ENCODE peak calls at places on chromosomes 2 and 18, in four cellular contexts. R is A549, S is IMR-90, F is cardiac muscle cell. K is an unnamed sample. For H3K4me1, the result is how much of the 10 kb centered on the place peaks cover.

GRCh38 chr2:20443276-20443920 is 3.5 kb upstream of the RHOB start:
- DNase-seq in R (peak), F (peak), S (peak), K (peak)

GRCh38 chr2:172295677-172296076 is 131.7 kb upstream of the ITGA6 start:
- DNase-seq in R (no peak), F (no peak), S (no peak), K (no peak)

GRCh38 chr2:214069254-214069653 is 341.6 kb upstream of the VWC2L start:
- DNase-seq in F (peak), S (peak), R (peak), K (peak)

GRCh38 chr2:88627856-88628568 is 748 bp upstream of the EIF2AK3 start:
- DNase-seq in F (peak), R (peak), S (peak), K (peak)

GRCh38 chr2:223642496-223642895 is 40.3 kb upstream of the SCG2 start:
- DNase-seq in S (peak), F (no peak), R (no peak), K (no peak)

GRCh38 chr2:25467743-25468142 is 126.0 kb upstream of the DNMT3A start:
- DNase-seq in R (no peak), F (no peak), S (no peak), K (no peak)

GRCh38 chr18:55416791-55417190 is 171.2 kb downstream of the TCF4 start:
- DNase-seq in S (no peak), R (no peak), F (no peak), K (no peak)

GRCh38 chr2:36358317-36358659 is 2.7 kb downstream of the CRIM1 start:
- DNase-seq in F (peak), S (peak), R (no peak), K (peak)

GRCh38 chr18:56245856-56246575 is 392.4 kb downstream of the TXNL1 start:
- DNase-seq in R (peak), F (peak), S (peak), K (no peak)

GRCh38 chr2:234676109-234676858 is 179.4 kb upstream of the ARL4C start:
- DNase-seq in S (no peak), R (no peak), F (no peak), K (peak)

DNA sequence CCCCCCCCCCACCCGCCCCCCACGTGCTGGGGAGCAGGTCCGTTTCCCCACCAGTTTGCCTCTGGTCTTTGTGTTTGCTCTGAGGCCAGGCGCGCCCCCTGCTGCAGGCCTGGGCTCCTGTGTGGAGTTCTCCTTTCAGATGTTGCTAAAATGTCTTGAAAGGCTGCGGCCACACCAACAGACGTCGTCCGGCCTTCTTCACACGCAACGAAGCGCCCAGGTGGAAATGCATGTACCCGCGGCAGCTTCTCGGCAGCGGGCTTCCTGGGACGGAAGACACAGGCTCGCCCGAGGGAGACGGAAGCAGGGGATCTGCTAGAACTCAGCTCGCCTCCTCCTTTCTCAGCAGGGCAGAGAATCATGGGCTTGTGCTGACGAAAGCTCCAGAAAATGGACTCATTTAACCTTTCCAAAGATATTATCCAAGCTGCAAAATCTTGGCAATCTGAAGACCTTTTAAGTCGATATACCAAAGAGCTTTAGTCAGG is 125.3 kb upstream of the ZNF516 start:
- DNase-seq in S (peak), F (peak), R (no peak), K (peak)
- TF ChIP-seq CTCF in S (peak), F (peak), R (no peak), K (no peak)

GRCh38 chr2:159214325-159214865 is 72.1 kb downstream of the WDSUB1 start:
- DNase-seq in R (no peak), F (no peak), S (no peak), K (no peak)

GRCh38 chr2:159217661-159218060 is 68.8 kb downstream of the WDSUB1 start:
- DNase-seq in S (no peak), F (no peak), R (no peak), K (no peak)

GRCh38 chr2:159209341-159210306 is 76.9 kb downstream of the WDSUB1 start:
- DNase-seq in S (no peak), F (no peak), R (no peak), K (no peak)

GRCh38 chr2:159211447-159212396 is 74.8 kb downstream of the WDSUB1 start:
- DNase-seq in F (no peak), R (no peak), S (peak), K (no peak)

GRCh38 chr2:159213296-159213695 is 73.2 kb downstream of the WDSUB1 start:
- DNase-seq in S (no peak), F (no peak), R (no peak), K (no peak)
- H3K27ac ChIP-seq in S (no peak), F (no peak), R (no peak), K (no peak)

GRCh38 chr2:43459455-43459854 is 136.4 kb downstream of the THADA start:
- DNase-seq in R (peak), F (peak), S (peak), K (no peak)
- H3K4me1 ChIP-seq in R (half or more), F (under half), S (under half), K (half or more)

GRCh38 chr2:168892327-168892726 is 2.1 kb upstream of the SPC25 start:
- DNase-seq in S (no peak), R (no peak), F (no peak), K (no peak)
- TF ChIP-seq CTCF in S (no peak), R (no peak), F (no peak), K (no peak)

GRCh38 chr18:10051877-10052631 is 138.2 kb downstream of the VAPA start:
- DNase-seq in S (peak), F (peak), R (no peak), K (no peak)
- H3K27ac ChIP-seq in S (peak), F (no peak), R (no peak), K (no peak)

DNA sequence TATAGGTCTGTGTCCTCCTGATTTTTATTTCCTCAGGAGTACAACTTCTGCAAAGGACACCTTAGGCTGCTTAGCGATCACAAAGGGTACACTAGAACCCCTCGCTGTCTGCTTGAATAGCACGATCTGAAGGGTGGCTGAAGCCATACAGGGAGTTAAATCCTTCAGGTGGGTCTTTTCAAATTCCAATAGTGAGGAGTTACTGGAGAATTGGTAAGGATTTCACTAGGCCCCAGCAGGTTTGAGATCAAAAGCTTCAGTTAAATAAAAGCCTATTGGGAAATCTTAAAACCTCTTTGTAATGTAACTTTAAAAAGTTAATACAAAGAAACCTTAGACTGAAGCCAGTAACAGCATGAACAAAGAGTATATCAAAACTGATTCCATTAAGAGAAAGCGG is 613.1 kb downstream of the ZEB2 start:
- DNase-seq in S (no peak), R (no peak), F (no peak), K (no peak)
- H3K4me1 ChIP-seq in S (under half), R (under half), F (under half), K (under half)

GRCh38 chr2:72806280-72806955 is 19.4 kb downstream of the EXOC6B start:
- DNase-seq in F (no peak), S (peak), R (no peak), K (no peak)

GRCh38 chr2:72809095-72809494 is 16.7 kb downstream of the EXOC6B start:
- DNase-seq in F (no peak), S (no peak), R (no peak), K (no peak)

GRCh38 chr2:72803151-72803550 is 22.7 kb downstream of the EXOC6B start:
- DNase-seq in S (peak), F (peak), R (no peak), K (no peak)

GRCh38 chr2:72800491-72800890 is 25.3 kb downstream of the EXOC6B start:
- DNase-seq in F (no peak), S (no peak), R (no peak), K (no peak)

GRCh38 chr2:72803626-72804320 is 22.1 kb downstream of the EXOC6B start:
- DNase-seq in S (no peak), F (no peak), R (no peak), K (no peak)
- TF ChIP-seq CTCF in S (no peak), F (no peak), R (no peak), K (no peak)

GRCh38 chr2:159012142-159012541 is 43.7 kb downstream of the TANC1 start:
- DNase-seq in S (no peak), R (no peak), F (no peak), K (no peak)
- H3K27ac ChIP-seq in S (no peak), R (no peak), F (peak), K (no peak)

DNA sequence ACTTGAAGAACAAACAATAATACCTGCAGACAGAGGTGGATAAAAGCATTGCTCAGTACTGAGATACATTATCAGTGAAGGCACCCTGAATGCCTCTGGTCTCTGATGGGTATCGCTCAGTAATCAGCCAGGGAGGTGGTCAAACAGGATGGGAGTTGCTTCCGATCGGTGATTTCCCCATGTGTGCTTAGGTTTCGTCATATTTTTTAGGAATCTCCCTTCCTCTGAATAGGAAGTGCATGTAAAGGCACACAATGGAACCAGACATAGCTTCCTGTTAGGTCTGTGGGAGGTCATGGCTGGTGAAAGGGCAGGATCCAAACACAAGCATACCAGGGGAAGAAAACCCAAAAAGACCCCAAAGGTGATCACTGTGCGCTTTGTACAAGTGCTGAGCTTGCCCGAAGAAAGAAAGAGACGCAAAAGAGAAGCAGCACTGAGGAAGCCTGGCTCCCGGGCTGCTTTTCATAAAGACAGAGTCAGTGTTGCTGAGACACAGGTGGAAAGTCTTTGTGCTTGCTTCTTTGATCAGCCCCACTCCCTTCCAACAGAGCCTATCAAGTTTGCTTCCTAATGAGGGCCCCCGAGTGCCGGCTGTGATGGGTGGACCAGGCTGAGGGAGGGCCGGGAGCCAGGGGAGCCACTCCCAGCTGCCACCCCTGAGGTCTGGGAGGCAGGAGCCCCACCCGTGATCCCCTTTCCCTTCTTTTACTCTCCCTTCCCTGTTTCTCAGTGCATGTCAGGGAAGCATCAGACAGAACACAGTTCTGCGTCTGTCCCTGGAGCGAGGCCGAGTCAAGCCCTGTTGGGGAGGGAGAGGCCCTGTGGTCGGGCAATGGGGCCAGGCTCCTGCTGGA is 138.2 kb downstream of the SH3RF3 start:
- DNase-seq in F (peak), R (no peak), S (no peak), K (peak)
- H3K4me1 ChIP-seq in F (under half), R (under half), S (under half), K (half or more)

GRCh38 chr2:95317665-95318425 is 20.7 kb downstream of the KCNIP3 start:
- DNase-seq in R (no peak), F (no peak), S (no peak), K (no peak)

GRCh38 chr2:95314964-95315611 is 17.9 kb downstream of the KCNIP3 start:
- DNase-seq in F (peak), R (peak), S (peak), K (peak)

GRCh38 chr2:95317123-95317500 is 20.0 kb downstream of the KCNIP3 start:
- DNase-seq in R (no peak), S (no peak), F (no peak), K (peak)

GRCh38 chr2:95315801-95316411 is 18.8 kb downstream of the KCNIP3 start:
- DNase-seq in R (no peak), F (peak), S (peak), K (peak)

DNA sequence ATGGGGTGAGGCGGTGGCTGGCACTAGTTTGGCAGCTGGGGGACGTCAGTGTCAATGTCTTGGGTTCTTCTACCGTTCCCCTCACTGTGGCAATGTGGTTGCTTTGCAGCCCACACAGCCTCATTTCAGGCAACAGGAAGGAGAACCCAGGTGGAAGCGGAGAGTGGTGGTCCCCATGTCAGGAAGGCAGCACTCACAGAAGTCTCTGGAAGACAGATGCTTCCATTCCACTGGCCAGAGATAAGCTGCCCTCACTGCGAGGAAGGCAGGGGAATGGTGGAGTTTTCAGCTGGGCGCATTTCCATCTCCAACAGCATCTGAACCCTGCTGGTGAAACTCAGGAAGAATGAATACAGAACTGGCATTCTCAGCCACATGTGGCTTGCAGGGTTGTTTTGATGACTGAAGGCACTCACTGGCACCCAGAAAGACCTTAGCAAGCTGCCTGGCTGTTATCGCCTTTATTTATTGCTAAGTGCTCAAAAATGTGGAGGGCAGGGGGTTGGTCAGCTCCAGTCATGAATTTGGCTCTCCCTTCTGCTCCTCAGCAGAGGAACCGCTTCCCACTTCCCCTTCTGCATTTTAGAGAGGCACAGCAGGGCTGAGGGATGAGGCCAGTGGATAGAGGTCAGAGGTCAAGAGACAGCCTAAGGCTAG is 19.4 kb downstream of the KCNIP3 start:
- DNase-seq in S (peak), F (peak), R (no peak), K (no peak)
- TF ChIP-seq CTCF in S (no peak), F (no peak), R (no peak), K (peak)

K was measured in PC-9.